ENCODE peak calls at places on chromosomes 3 and 15, in eight cellular contexts. F is activated naive CD8-positive, alpha-beta T cell treated with anti-CD3 and anti-CD28 coated beads, Interleukin-2, amount 50 U/mL, for 24 hours; L is cardiac fibroblast; J is PC-3; H is T1000; W is H9; N is hippocampal formation; G is activated CD4-positive, CD25-positive, alpha-beta regulatory T cell. D is an unnamed sample.

GRCh38 chr3:127777861-127778711 is 44.2 kb downstream of the MGLL start:
- DNase-seq in F (no peak), L (no peak), J (no peak), H (no peak), W (no peak), N (no peak), G (no peak), D (no peak)

GRCh38 chr3:13148561-13149330 is 75.5 kb upstream of the IQSEC1 start:
- DNase-seq in F (no peak), L (no peak), J (no peak), H (no peak), W (no peak), N (no peak), G (no peak), D (no peak)

GRCh38 chr3:154089416-154090115 is 31.6 kb upstream of the ARHGEF26 start:
- DNase-seq in F (no peak), L (no peak), J (peak), H (no peak), W (no peak), N (no peak), G (no peak), D (no peak)

GRCh38 chr3:144989756-144990155 is 1018.1 kb downstream of the DIPK2A start:
- DNase-seq in F (no peak), L (peak), J (peak), H (no peak), W (no peak), N (no peak), G (no peak), D (no peak)

GRCh38 chr3:168249539-168250414 is 154.1 kb upstream of the GOLIM4 start:
- DNase-seq in F (peak), L (peak), J (peak), H (peak), W (peak), N (peak), G (no peak), D (peak)

GRCh38 chr3:152011812-152012735 is 138.6 kb downstream of the SUCNR1 start:
- DNase-seq in F (no peak), L (no peak), J (no peak), H (no peak), W (no peak), N (no peak), G (no peak), D (no peak)

GRCh38 chr15:27660676-27661075 is 438.4 kb downstream of the OCA2 start:
- DNase-seq in F (no peak), L (no peak), J (no peak), H (no peak), W (no peak), N (no peak), G (no peak), D (no peak)

GRCh38 chr3:174408310-174408709 is 450.8 kb upstream of the NAALADL2 start:
- DNase-seq in F (no peak), L (peak), J (peak), H (no peak), W (no peak), N (no peak), G (no peak), D (no peak)

GRCh38 chr15:73800662-73801345 is 47.7 kb upstream of the INSYN1 start:
- DNase-seq in F (no peak), L (peak), J (peak), H (no peak), W (no peak), N (peak), G (no peak), D (no peak)

GRCh38 chr3:68060186-68060585 is 405.8 kb upstream of the SUCLG2 start:
- DNase-seq in F (no peak), L (no peak), J (no peak), H (no peak), W (no peak), N (no peak), G (no peak), D (no peak)

GRCh38 chr3:73563896-73564582 is 60.7 kb downstream of the PDZRN3 start:
- DNase-seq in F (no peak), L (peak), J (no peak), H (no peak), W (no peak), N (no peak), G (no peak), D (no peak)

GRCh38 chr3:66497982-66498671 is 2.7 kb downstream of the LRIG1 start:
- DNase-seq in F (no peak), L (no peak), J (no peak), H (no peak), W (no peak), N (no peak), G (no peak), D (no peak)

GRCh38 chr3:30098656-30099454 is 507.5 kb upstream of the TGFBR2 start:
- DNase-seq in F (no peak), L (peak), J (peak), H (no peak), W (no peak), N (no peak), G (no peak), D (no peak)

GRCh38 chr3:72912532-72912931 is 24.7 kb downstream of the GXYLT2 start:
- DNase-seq in F (no peak), L (peak), J (no peak), H (no peak), W (no peak), N (no peak), G (no peak), D (no peak)

GRCh38 chr15:83248151-83248851 is 36.2 kb downstream of the BNC1 start:
- DNase-seq in F (no peak), L (peak), J (peak), H (peak), W (peak), N (peak), G (no peak), D (peak)

GRCh38 chr15:60555814-60556213 is 76.9 kb upstream of the ICE2 start:
- DNase-seq in F (no peak), L (no peak), J (no peak), H (no peak), W (no peak), N (no peak), G (no peak), D (no peak)

GRCh38 chr3:141482250-141482937 is 4.4 kb upstream of the RASA2 start:
- DNase-seq in F (no peak), L (peak), J (peak), H (peak), W (no peak), N (no peak), G (no peak), D (no peak)

GRCh38 chr3:41598804-41599481 is 363.0 kb downstream of the ULK4 start:
- DNase-seq in F (no peak), L (peak), J (no peak), H (no peak), W (no peak), N (no peak), G (no peak), D (no peak)

GRCh38 chr15:39657714-39658113 is 76.8 kb downstream of the THBS1 start:
- DNase-seq in F (no peak), L (peak), J (peak), H (no peak), W (no peak), N (no peak), G (no peak), D (no peak)

GRCh38 chr15:60994842-60995495 is 234.1 kb downstream of the RORA start:
- DNase-seq in F (no peak), L (no peak), J (no peak), H (no peak), W (no peak), N (no peak), G (no peak), D (no peak)

GRCh38 chr3:172616061-172616461 is 92.8 kb upstream of the TNFSF10 start:
- DNase-seq in F (no peak), L (peak), J (no peak), H (no peak), W (no peak), N (no peak), G (no peak), D (no peak)

GRCh38 chr15:90419738-90420487 is 31.9 kb downstream of the IQGAP1 start:
- DNase-seq in F (peak), L (peak), J (peak), H (no peak), W (no peak), N (no peak), G (no peak), D (peak)

GRCh38 chr3:160784853-160785252 is 28.8 kb downstream of the PPM1L start:
- DNase-seq in F (no peak), L (no peak), J (peak), H (no peak), W (no peak), N (no peak), G (no peak), D (no peak)

GRCh38 chr3:93910085-93910484 is 63.6 kb downstream of the PROS1 start:
- DNase-seq in F (no peak), L (peak), J (no peak), H (no peak), W (no peak), N (no peak), G (no peak), D (no peak)

GRCh38 chr3:149592758-149593240 is 65.0 kb downstream of the WWTR1 start:
- DNase-seq in F (no peak), L (no peak), J (no peak), H (no peak), W (no peak), N (no peak), G (no peak), D (no peak)

GRCh38 chr15:100340721-100341661 is 784 bp downstream of the ADAMTS17 start:
- DNase-seq in F (no peak), L (no peak), J (no peak), H (no peak), W (no peak), N (no peak), G (no peak), D (peak)

GRCh38 chr3:195467641-195468390 is 25.0 kb upstream of the ACAP2 start:
- DNase-seq in F (no peak), L (peak), J (no peak), H (no peak), W (no peak), N (no peak), G (no peak), D (no peak)

GRCh38 chr15:101808201-101808600 is 3.8 kb upstream of the OR4F15 start:
- DNase-seq in F (no peak), L (peak), J (no peak), H (peak), W (no peak), N (no peak), G (no peak), D (no peak)

GRCh38 chr3:182248349-182248880 is 536.7 kb downstream of the SOX2 start:
- DNase-seq in F (no peak), L (no peak), J (peak), H (no peak), W (no peak), N (no peak), G (no peak), D (no peak)

GRCh38 chr3:159803444-159803843 is 185.2 kb upstream of the IL12A start:
- DNase-seq in F (no peak), L (no peak), J (no peak), H (no peak), W (no peak), N (no peak), G (no peak), D (no peak)

GRCh38 chr15:38843736-38844590 is 279.3 kb upstream of the RASGRP1 start:
- DNase-seq in F (no peak), L (peak), J (no peak), H (no peak), W (no peak), N (no peak), G (no peak), D (no peak)

GRCh38 chr3:191393146-191393545 is 62.8 kb upstream of the UTS2B start:
- DNase-seq in F (no peak), L (no peak), J (no peak), H (no peak), W (no peak), N (no peak), G (no peak), D (no peak)

GRCh38 chr15:67253517-67254237 is 784 bp downstream of the AAGAB start:
- DNase-seq in F (no peak), L (peak), J (peak), H (no peak), W (no peak), N (no peak), G (no peak), D (no peak)

GRCh38 chr3:195752066-195752465 is 31.3 kb downstream of the MUC20 start:
- DNase-seq in F (no peak), L (no peak), J (no peak), H (no peak), W (no peak), N (no peak), G (no peak), D (no peak)

GRCh38 chr3:14425574-14426304 is 23.3 kb downstream of the SLC6A6 start:
- DNase-seq in F (peak), L (no peak), J (peak), H (no peak), W (no peak), N (no peak), G (no peak), D (peak)